ENCODE peak calls at places on chromosomes 12 and 14, in five cellular contexts. One of them, this sample, is unnamed.

GRCh38 chr12:49644620-49644994 is 21.2 kb downstream of the PRPF40B start:
- DNase-seq in GM12865: peak
- DNase-seq in left ventricle myocardium inferior: peak
- DNase-seq in IMR-90: peak
- DNase-seq in mucosa of descending colon: peak
- DNase-seq in this sample: peak

GRCh38 chr12:107331912-107332311 is 238.6 kb upstream of the CRY1 start:
- DNase-seq in GM12865: no peak
- DNase-seq in left ventricle myocardium inferior: no peak
- DNase-seq in IMR-90: no peak
- DNase-seq in mucosa of descending colon: no peak
- DNase-seq in this sample: no peak

GRCh38 chr12:6708968-6709394 is 8.4 kb upstream of the PIANP start:
- DNase-seq in GM12865: no peak
- DNase-seq in left ventricle myocardium inferior: no peak
- DNase-seq in IMR-90: no peak
- DNase-seq in mucosa of descending colon: no peak
- DNase-seq in this sample: no peak

GRCh38 chr12:121825041-121825523 is 21.3 kb downstream of the SETD1B start:
- DNase-seq in GM12865: no peak
- DNase-seq in left ventricle myocardium inferior: no peak
- DNase-seq in IMR-90: no peak
- DNase-seq in mucosa of descending colon: no peak
- DNase-seq in this sample: no peak

GRCh38 chr12:116759783-116760581 is 21.9 kb downstream of the RNFT2 start:
- DNase-seq in GM12865: no peak
- DNase-seq in left ventricle myocardium inferior: peak
- DNase-seq in IMR-90: no peak
- DNase-seq in mucosa of descending colon: peak
- DNase-seq in this sample: peak

GRCh38 chr12:108857158-108857407 is 300 bp downstream of the SSH1 start:
- DNase-seq in GM12865: no peak
- DNase-seq in left ventricle myocardium inferior: no peak
- DNase-seq in IMR-90: no peak
- DNase-seq in mucosa of descending colon: no peak
- DNase-seq in this sample: no peak

GRCh38 chr14:30129795-30130194 is 202.1 kb upstream of the PRKD1 start:
- DNase-seq in GM12865: no peak
- DNase-seq in left ventricle myocardium inferior: no peak
- DNase-seq in IMR-90: peak
- DNase-seq in mucosa of descending colon: no peak
- DNase-seq in this sample: no peak

GRCh38 chr12:124677552-124678356 is 110.3 kb upstream of the NCOR2 start:
- DNase-seq in GM12865: no peak
- DNase-seq in left ventricle myocardium inferior: no peak
- DNase-seq in IMR-90: no peak
- DNase-seq in mucosa of descending colon: no peak
- DNase-seq in this sample: no peak

GRCh38 chr14:68669644-68670343 is 123.1 kb downstream of the ZFP36L1 start:
- DNase-seq in GM12865: no peak
- DNase-seq in left ventricle myocardium inferior: no peak
- DNase-seq in IMR-90: no peak
- DNase-seq in mucosa of descending colon: no peak
- DNase-seq in this sample: no peak

GRCh38 chr12:86669010-86669409 is 412.8 kb upstream of the MGAT4C start:
- DNase-seq in GM12865: no peak
- DNase-seq in left ventricle myocardium inferior: no peak
- DNase-seq in IMR-90: no peak
- DNase-seq in mucosa of descending colon: no peak
- DNase-seq in this sample: no peak

GRCh38 chr12:109394891-109395290 is 47.2 kb downstream of the MYO1H start:
- DNase-seq in GM12865: no peak
- DNase-seq in left ventricle myocardium inferior: no peak
- DNase-seq in IMR-90: no peak
- DNase-seq in mucosa of descending colon: no peak
- DNase-seq in this sample: no peak

GRCh38 chr14:81206115-81206514 is 14.6 kb downstream of the GTF2A1 start:
- DNase-seq in GM12865: no peak
- DNase-seq in left ventricle myocardium inferior: no peak
- DNase-seq in IMR-90: peak
- DNase-seq in mucosa of descending colon: no peak
- DNase-seq in this sample: peak

GRCh38 chr12:57898308-57898970 is 42.9 kb upstream of the ATP23 start:
- DNase-seq in GM12865: peak
- DNase-seq in left ventricle myocardium inferior: no peak
- DNase-seq in IMR-90: peak
- DNase-seq in mucosa of descending colon: no peak
- DNase-seq in this sample: peak

GRCh38 chr12:110270125-110270962 is 10.7 kb upstream of the ATP2A2 start:
- DNase-seq in GM12865: no peak
- DNase-seq in left ventricle myocardium inferior: peak
- DNase-seq in IMR-90: peak
- DNase-seq in mucosa of descending colon: peak
- DNase-seq in this sample: peak

GRCh38 chr12:43104524-43104923 is 447.5 kb downstream of the ADAMTS20 start:
- DNase-seq in GM12865: no peak
- DNase-seq in left ventricle myocardium inferior: no peak
- DNase-seq in IMR-90: peak
- DNase-seq in mucosa of descending colon: no peak
- DNase-seq in this sample: peak

GRCh38 chr14:49928010-49928409 is 35.1 kb downstream of the ARF6 start:
- DNase-seq in GM12865: no peak
- DNase-seq in left ventricle myocardium inferior: no peak
- DNase-seq in IMR-90: peak
- DNase-seq in mucosa of descending colon: no peak
- DNase-seq in this sample: no peak

GRCh38 chr12:130761537-130762318 is 45.6 kb upstream of the RIMBP2 start:
- DNase-seq in GM12865: peak
- DNase-seq in left ventricle myocardium inferior: peak
- DNase-seq in IMR-90: peak
- DNase-seq in mucosa of descending colon: peak
- DNase-seq in this sample: peak

GRCh38 chr14:90573385-90574105 is 176.7 kb downstream of the CALM1 start:
- DNase-seq in GM12865: no peak
- DNase-seq in left ventricle myocardium inferior: no peak
- DNase-seq in IMR-90: no peak
- DNase-seq in mucosa of descending colon: no peak
- DNase-seq in this sample: no peak

GRCh38 chr12:130872179-130873096 is 572 bp downstream of the RAN start:
- DNase-seq in GM12865: peak
- DNase-seq in left ventricle myocardium inferior: peak
- DNase-seq in IMR-90: no peak
- DNase-seq in mucosa of descending colon: peak
- DNase-seq in this sample: peak

GRCh38 chr14:78202976-78203375 is 32.8 kb downstream of the NRXN3 start:
- DNase-seq in GM12865: no peak
- DNase-seq in left ventricle myocardium inferior: no peak
- DNase-seq in IMR-90: no peak
- DNase-seq in mucosa of descending colon: no peak
- DNase-seq in this sample: no peak

DNA sequence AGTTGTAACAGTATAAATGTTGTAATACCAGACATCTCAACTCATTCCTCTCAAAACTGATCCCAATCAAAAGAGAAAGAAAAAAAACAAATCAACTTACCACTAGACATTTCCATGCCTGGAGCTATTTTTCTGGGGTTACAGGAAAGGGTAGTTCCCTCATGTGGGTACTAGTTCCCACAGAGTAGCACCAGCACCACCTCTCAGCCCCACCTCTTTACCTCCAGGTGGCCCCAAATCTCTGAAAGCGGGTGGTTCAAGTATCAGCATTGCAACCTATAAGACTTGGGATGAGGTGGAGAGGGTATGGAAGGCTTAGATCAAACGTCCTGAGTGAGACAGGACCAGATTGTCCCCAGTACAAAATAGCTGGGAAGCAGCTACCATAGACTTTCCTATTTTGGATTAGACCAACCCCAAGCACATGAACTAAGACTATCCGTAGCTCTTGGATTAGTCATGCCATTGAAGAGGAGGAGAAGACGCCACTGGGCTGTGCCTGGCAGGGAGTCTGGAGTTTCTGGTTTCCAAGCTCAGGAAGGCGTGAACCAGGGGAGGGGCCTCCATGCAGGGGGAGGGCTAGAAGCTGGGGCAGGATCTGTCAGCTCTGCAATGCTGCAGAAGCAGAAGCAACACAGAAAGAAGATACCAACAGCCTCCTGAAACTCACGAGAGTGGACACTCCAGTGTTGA is at the start of gene SLC39A2:
- DNase-seq in GM12865: no peak
- DNase-seq in left ventricle myocardium inferior: peak
- DNase-seq in IMR-90: peak
- DNase-seq in mucosa of descending colon: peak
- DNase-seq in this sample: peak
- H3K4me3 ChIP-seq in GM12865: no peak
- H3K4me3 ChIP-seq in left ventricle myocardium inferior: no peak
- H3K4me3 ChIP-seq in IMR-90: no peak
- H3K4me3 ChIP-seq in mucosa of descending colon: no peak
- H3K4me3 ChIP-seq in this sample: no peak

DNA sequence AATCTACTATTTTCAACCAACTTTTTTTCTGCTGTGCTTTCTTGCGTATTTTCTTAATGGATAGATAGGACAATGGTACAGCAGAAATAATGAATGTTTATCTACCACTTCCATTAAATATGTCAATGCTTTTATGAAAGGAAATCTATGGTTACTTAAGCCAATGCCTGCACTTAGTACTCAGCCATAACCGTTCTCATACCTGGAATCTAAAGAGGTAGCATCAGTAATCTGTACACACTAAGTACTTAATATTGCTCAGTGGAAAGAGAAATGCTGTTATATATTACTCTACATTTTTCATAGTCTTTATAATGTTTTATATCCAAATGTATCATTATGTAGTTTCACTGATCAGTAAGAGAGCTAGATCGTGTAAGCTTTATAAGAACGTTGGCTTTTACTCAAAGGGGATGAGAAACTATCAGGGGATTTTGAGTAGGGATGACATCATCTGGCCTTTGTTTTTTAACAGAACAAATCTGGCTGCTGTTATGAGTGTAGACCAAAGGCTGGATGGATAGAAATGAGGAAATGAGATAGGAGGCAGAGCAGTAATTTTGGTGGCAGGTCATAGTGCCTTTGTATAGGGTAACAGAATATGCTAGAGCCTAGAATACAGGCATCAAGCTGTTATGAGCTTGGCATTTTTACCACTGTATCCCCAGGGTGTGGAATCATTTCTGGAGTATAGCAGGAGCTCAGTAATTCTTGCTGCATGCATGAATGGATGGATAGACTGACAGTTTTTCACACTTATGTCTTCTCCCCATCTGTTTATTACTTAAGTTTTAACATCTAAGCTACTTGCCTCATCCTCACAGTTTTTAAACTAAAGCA is 34.0 kb downstream of the ALG10B start:
- DNase-seq in GM12865: peak
- DNase-seq in left ventricle myocardium inferior: no peak
- DNase-seq in IMR-90: no peak
- DNase-seq in mucosa of descending colon: no peak
- DNase-seq in this sample: no peak
- H3K4me3 ChIP-seq in GM12865: no peak
- H3K4me3 ChIP-seq in left ventricle myocardium inferior: no peak
- H3K4me3 ChIP-seq in IMR-90: no peak
- H3K4me3 ChIP-seq in mucosa of descending colon: no peak
- H3K4me3 ChIP-seq in this sample: no peak

GRCh38 chr12:53994691-53995310 is 5.2 kb upstream of the HOXC9 start:
- DNase-seq in GM12865: no peak
- DNase-seq in left ventricle myocardium inferior: no peak
- DNase-seq in IMR-90: no peak
- DNase-seq in mucosa of descending colon: no peak
- DNase-seq in this sample: no peak
- H3K4me3 ChIP-seq in GM12865: no peak
- H3K4me3 ChIP-seq in left ventricle myocardium inferior: peak
- H3K4me3 ChIP-seq in IMR-90: no peak
- H3K4me3 ChIP-seq in mucosa of descending colon: no peak
- H3K4me3 ChIP-seq in this sample: no peak

GRCh38 chr12:53752192-53752601 is 418 bp upstream of the CISTR start:
- DNase-seq in GM12865: no peak
- DNase-seq in left ventricle myocardium inferior: no peak
- DNase-seq in IMR-90: no peak
- DNase-seq in mucosa of descending colon: no peak
- DNase-seq in this sample: no peak
- H3K4me3 ChIP-seq in GM12865: no peak
- H3K4me3 ChIP-seq in left ventricle myocardium inferior: peak
- H3K4me3 ChIP-seq in IMR-90: no peak
- H3K4me3 ChIP-seq in mucosa of descending colon: no peak
- H3K4me3 ChIP-seq in this sample: no peak

GRCh38 chr12:68622250-68622649 is 11.6 kb downstream of the RAP1B start:
- DNase-seq in GM12865: no peak
- DNase-seq in left ventricle myocardium inferior: no peak
- DNase-seq in IMR-90: no peak
- DNase-seq in mucosa of descending colon: no peak
- DNase-seq in this sample: peak

GRCh38 chr12:68620528-68620927 is 9.8 kb downstream of the RAP1B start:
- DNase-seq in GM12865: no peak
- DNase-seq in left ventricle myocardium inferior: no peak
- DNase-seq in IMR-90: no peak
- DNase-seq in mucosa of descending colon: no peak
- DNase-seq in this sample: no peak

GRCh38 chr12:68619541-68619940 is 8.8 kb downstream of the RAP1B start:
- DNase-seq in GM12865: no peak
- DNase-seq in left ventricle myocardium inferior: no peak
- DNase-seq in IMR-90: no peak
- DNase-seq in mucosa of descending colon: no peak
- DNase-seq in this sample: no peak

GRCh38 chr12:68623059-68623458 is 12.4 kb downstream of the RAP1B start:
- DNase-seq in GM12865: no peak
- DNase-seq in left ventricle myocardium inferior: no peak
- DNase-seq in IMR-90: no peak
- DNase-seq in mucosa of descending colon: no peak
- DNase-seq in this sample: no peak

GRCh38 chr12:68621092-68622081 is 10.7 kb downstream of the RAP1B start:
- DNase-seq in GM12865: no peak
- DNase-seq in left ventricle myocardium inferior: no peak
- DNase-seq in IMR-90: no peak
- DNase-seq in mucosa of descending colon: no peak
- DNase-seq in this sample: no peak
- H3K4me3 ChIP-seq in GM12865: no peak
- H3K4me3 ChIP-seq in left ventricle myocardium inferior: no peak
- H3K4me3 ChIP-seq in IMR-90: no peak
- H3K4me3 ChIP-seq in mucosa of descending colon: no peak
- H3K4me3 ChIP-seq in this sample: no peak

GRCh38 chr12:64147011-64147671 is 75.0 kb downstream of the KICS2 start:
- DNase-seq in GM12865: peak
- DNase-seq in left ventricle myocardium inferior: no peak
- DNase-seq in IMR-90: no peak
- DNase-seq in mucosa of descending colon: no peak
- DNase-seq in this sample: no peak
- H3K4me3 ChIP-seq in GM12865: peak
- H3K4me3 ChIP-seq in left ventricle myocardium inferior: no peak
- H3K4me3 ChIP-seq in IMR-90: no peak
- H3K4me3 ChIP-seq in mucosa of descending colon: no peak
- H3K4me3 ChIP-seq in this sample: no peak

This sample was measured in cardiac fibroblast.